ENCODE peak calls at places on chromosomes 11 and 22, in four cellular contexts. One of them, this sample, is unnamed.

GRCh38 chr11:111162306-111162705 is 83.2 kb upstream of the POU2AF2 start:
- DNase-seq in WTC11: no peak
- DNase-seq in HepG2: no peak
- DNase-seq in K562: no peak
- DNase-seq in this sample: no peak

GRCh38 chr11:8584511-8584910 is 9.5 kb downstream of the STK33 start:
- DNase-seq in K562: no peak
- DNase-seq in WTC11: no peak
- DNase-seq in HepG2: peak
- DNase-seq in this sample: no peak

GRCh38 chr22:44354288-44354687 is 41.5 kb upstream of the SHISAL1 start:
- DNase-seq in HepG2: no peak
- DNase-seq in K562: no peak
- DNase-seq in WTC11: no peak
- DNase-seq in this sample: no peak

GRCh38 chr11:57214494-57214893 is 22.6 kb downstream of the APLNR start:
- DNase-seq in WTC11: no peak
- DNase-seq in HepG2: no peak
- DNase-seq in K562: no peak
- DNase-seq in this sample: no peak

GRCh38 chr11:128613300-128613995 is 26.1 kb upstream of the ETS1 start:
- DNase-seq in WTC11: no peak
- DNase-seq in HepG2: no peak
- DNase-seq in K562: no peak
- DNase-seq in this sample: no peak

GRCh38 chr22:37462983-37463382 is 23.2 kb downstream of the MFNG start:
- DNase-seq in HepG2: peak
- DNase-seq in WTC11: peak
- DNase-seq in K562: no peak
- DNase-seq in this sample: peak

GRCh38 chr22:17831527-17832251 is 57.4 kb upstream of the BID start:
- DNase-seq in K562: no peak
- DNase-seq in WTC11: no peak
- DNase-seq in HepG2: no peak
- DNase-seq in this sample: no peak

GRCh38 chr11:2612884-2613571 is 86.8 kb downstream of the KCNQ1OT1 start:
- DNase-seq in WTC11: no peak
- DNase-seq in K562: no peak
- DNase-seq in HepG2: peak
- DNase-seq in this sample: no peak

GRCh38 chr11:133619973-133620372 is 87.7 kb upstream of the OPCML start:
- DNase-seq in WTC11: no peak
- DNase-seq in K562: no peak
- DNase-seq in HepG2: peak
- DNase-seq in this sample: no peak

GRCh38 chr11:43419460-43419859 is 60.7 kb downstream of the TTC17 start:
- DNase-seq in WTC11: no peak
- DNase-seq in K562: peak
- DNase-seq in HepG2: peak
- DNase-seq in this sample: peak
- TF ChIP-seq ELF4 in WTC11: no peak
- TF ChIP-seq ELF4 in K562: no peak
- TF ChIP-seq ELF4 in HepG2: no peak
- TF ChIP-seq ELF4 in this sample: no peak

GRCh38 chr11:105448703-105449079 is 161.2 kb upstream of the GRIA4 start:
- DNase-seq in HepG2: no peak
- DNase-seq in WTC11: no peak
- DNase-seq in K562: no peak
- DNase-seq in this sample: no peak

GRCh38 chr11:105447936-105448702 is 161.8 kb upstream of the GRIA4 start:
- DNase-seq in HepG2: no peak
- DNase-seq in WTC11: no peak
- DNase-seq in K562: no peak
- DNase-seq in this sample: no peak

GRCh38 chr11:105449100-105449734 is 160.7 kb upstream of the GRIA4 start:
- DNase-seq in K562: no peak
- DNase-seq in WTC11: no peak
- DNase-seq in HepG2: no peak
- DNase-seq in this sample: no peak

DNA sequence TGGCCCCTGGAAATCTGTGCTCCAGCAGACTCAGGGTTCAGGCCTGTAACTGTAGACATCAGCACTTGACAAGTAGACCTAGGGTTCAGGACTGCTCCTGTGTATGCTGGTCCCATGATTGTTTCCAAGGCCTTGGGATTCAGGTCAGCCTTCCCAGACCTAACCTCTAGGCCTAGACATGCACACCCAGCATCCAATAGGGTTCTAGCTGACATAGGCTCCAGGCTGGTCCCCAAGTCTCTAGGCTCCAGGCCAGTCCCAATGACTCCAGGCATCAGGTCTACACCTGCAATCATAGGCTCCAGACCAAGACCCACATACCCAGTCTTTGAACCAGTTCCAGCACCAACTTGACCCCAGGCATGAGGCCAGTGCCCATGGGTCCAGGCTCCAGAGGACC is 166.2 kb upstream of the GRIA4 start:
- DNase-seq in WTC11: no peak
- DNase-seq in K562: no peak
- DNase-seq in HepG2: no peak
- DNase-seq in this sample: no peak
- TF ChIP-seq ELF4 in WTC11: no peak
- TF ChIP-seq ELF4 in K562: no peak
- TF ChIP-seq ELF4 in HepG2: no peak
- TF ChIP-seq ELF4 in this sample: no peak

DNA sequence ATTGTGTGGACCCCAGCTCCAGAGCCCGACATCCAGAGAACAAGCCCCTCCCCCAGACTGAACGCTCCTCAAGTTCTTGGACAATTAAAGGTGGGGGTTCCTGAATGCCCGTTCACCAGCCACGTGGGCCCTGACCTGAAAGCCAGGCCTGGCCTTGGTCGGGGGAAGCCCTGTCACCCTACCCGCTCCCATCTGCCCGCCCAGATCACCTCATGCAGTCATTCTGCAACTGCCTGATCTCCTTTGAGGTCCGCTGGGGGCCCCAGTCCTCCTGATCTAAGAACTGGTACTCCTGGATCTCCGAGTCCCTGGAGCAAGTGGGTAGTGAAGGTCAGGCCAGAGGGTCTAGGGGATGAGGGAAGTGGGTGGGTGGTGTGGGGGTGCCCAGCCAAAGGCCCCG is 9.1 kb upstream of the NAALADL1 start:
- DNase-seq in WTC11: no peak
- DNase-seq in K562: no peak
- DNase-seq in HepG2: no peak
- DNase-seq in this sample: no peak
- TF ChIP-seq ELF4 in WTC11: no peak
- TF ChIP-seq ELF4 in K562: no peak
- TF ChIP-seq ELF4 in HepG2: no peak
- TF ChIP-seq ELF4 in this sample: no peak

GRCh38 chr22:47032091-47032943 is 269.9 kb downstream of the TBC1D22A start:
- DNase-seq in HepG2: no peak
- DNase-seq in K562: no peak
- DNase-seq in WTC11: peak
- DNase-seq in this sample: no peak

GRCh38 chr22:47030143-47030641 is 267.7 kb downstream of the TBC1D22A start:
- DNase-seq in HepG2: no peak
- DNase-seq in WTC11: no peak
- DNase-seq in K562: no peak
- DNase-seq in this sample: no peak

GRCh38 chr22:47031628-47031915 is 269.1 kb downstream of the TBC1D22A start:
- DNase-seq in K562: no peak
- DNase-seq in WTC11: no peak
- DNase-seq in HepG2: no peak
- DNase-seq in this sample: no peak

GRCh38 chr22:47029244-47030001 is 267.0 kb downstream of the TBC1D22A start:
- DNase-seq in K562: no peak
- DNase-seq in HepG2: no peak
- DNase-seq in WTC11: no peak
- DNase-seq in this sample: no peak

GRCh38 chr22:47030881-47031627 is 268.6 kb downstream of the TBC1D22A start:
- DNase-seq in HepG2: no peak
- DNase-seq in WTC11: no peak
- DNase-seq in K562: no peak
- DNase-seq in this sample: no peak
- TF ChIP-seq ELF4 in HepG2: no peak
- TF ChIP-seq ELF4 in WTC11: no peak
- TF ChIP-seq ELF4 in K562: no peak
- TF ChIP-seq ELF4 in this sample: no peak

DNA sequence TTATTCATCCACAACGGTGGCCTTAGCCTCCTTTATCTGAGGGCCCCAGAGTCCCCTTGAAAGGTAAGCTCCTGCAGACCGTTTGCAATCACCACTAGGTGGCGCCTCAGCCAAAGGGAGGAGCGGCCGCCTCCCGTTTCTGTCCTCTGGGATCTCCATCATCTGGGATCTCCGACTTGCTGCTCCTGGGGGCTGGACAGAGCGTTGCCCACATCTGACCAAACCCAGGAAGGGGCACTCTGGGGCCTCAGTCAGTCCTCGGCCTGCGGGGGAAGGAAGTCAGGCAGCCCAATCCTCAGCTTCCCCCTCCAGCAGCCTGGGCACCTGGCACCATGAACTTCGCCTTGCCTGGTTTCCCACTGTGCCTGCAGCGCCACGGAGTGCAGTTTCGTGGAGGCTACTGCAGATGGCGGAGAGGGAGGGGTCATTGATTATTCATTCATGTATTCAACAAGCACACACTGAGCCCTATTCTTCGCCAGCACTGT is 23.5 kb downstream of the TP53I11 start:
- DNase-seq in WTC11: peak
- DNase-seq in HepG2: peak
- DNase-seq in K562: peak
- DNase-seq in this sample: peak
- TF ChIP-seq ELF4 in WTC11: no peak
- TF ChIP-seq ELF4 in HepG2: no peak
- TF ChIP-seq ELF4 in K562: no peak
- TF ChIP-seq ELF4 in this sample: no peak

GRCh38 chr11:35491231-35491871 is 34.1 kb downstream of the PAMR1 start:
- DNase-seq in HepG2: no peak
- DNase-seq in WTC11: no peak
- DNase-seq in K562: no peak
- DNase-seq in this sample: no peak
- TF ChIP-seq ELF4 in HepG2: no peak
- TF ChIP-seq ELF4 in WTC11: no peak
- TF ChIP-seq ELF4 in K562: no peak
- TF ChIP-seq ELF4 in this sample: no peak

DNA sequence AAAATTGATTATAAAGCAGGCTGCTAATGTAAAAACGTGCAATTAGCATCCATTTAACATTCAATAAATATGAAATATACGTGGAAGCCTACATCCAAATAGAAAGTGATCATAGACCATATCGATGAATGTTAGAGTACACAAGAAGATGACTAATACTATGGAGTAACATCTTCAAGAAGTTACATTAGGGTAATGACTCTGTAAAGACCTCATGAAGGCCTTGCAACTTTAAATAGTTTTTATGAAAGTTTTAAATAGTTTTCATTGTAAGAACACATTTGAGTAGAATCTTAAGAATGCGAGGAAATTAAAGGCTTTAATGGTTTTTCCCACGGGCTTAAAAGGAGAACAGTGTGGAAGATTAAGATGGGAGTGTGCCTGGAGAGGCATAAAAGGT is 1.4 kb downstream of the TRIM34 start:
- DNase-seq in HepG2: no peak
- DNase-seq in WTC11: no peak
- DNase-seq in K562: no peak
- DNase-seq in this sample: no peak
- TF ChIP-seq ELF4 in HepG2: no peak
- TF ChIP-seq ELF4 in WTC11: no peak
- TF ChIP-seq ELF4 in K562: no peak
- TF ChIP-seq ELF4 in this sample: no peak

DNA sequence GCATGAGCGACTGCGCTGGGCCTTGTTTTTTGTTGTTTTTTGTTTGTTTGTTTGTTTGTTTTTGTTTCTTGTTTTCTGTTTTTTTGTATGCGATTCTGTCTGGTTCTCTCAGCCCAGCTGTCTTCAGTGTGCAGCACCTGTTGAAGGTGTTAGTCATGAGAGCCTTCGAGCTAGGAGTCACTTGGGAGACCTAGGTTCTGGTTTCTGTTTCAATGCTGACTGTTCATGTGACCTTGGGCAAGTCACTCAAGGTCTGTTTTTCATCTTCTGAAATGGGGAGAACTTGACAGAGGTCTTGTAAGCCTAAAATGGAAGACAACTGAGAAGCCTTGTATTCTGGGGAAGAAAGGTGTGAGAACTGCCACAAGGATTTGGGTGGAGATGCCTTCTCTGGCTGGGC is 1.8 kb downstream of the DCPS start:
- DNase-seq in WTC11: no peak
- DNase-seq in K562: no peak
- DNase-seq in HepG2: no peak
- DNase-seq in this sample: no peak
- TF ChIP-seq ELF4 in WTC11: no peak
- TF ChIP-seq ELF4 in K562: no peak
- TF ChIP-seq ELF4 in HepG2: no peak
- TF ChIP-seq ELF4 in this sample: no peak

GRCh38 chr11:113398669-113399430 is 11.3 kb downstream of the ANKK1 start:
- DNase-seq in K562: no peak
- DNase-seq in WTC11: no peak
- DNase-seq in HepG2: no peak
- DNase-seq in this sample: no peak

GRCh38 chr11:113400631-113401230 is 13.2 kb downstream of the ANKK1 start:
- DNase-seq in K562: no peak
- DNase-seq in WTC11: no peak
- DNase-seq in HepG2: no peak
- DNase-seq in this sample: no peak

GRCh38 chr11:113397821-113398220 is 10.2 kb downstream of the ANKK1 start:
- DNase-seq in K562: no peak
- DNase-seq in HepG2: no peak
- DNase-seq in WTC11: no peak
- DNase-seq in this sample: no peak

GRCh38 chr11:113404859-113405430 is 17.4 kb downstream of the ANKK1 start:
- DNase-seq in WTC11: no peak
- DNase-seq in HepG2: no peak
- DNase-seq in K562: no peak
- DNase-seq in this sample: no peak

GRCh38 chr11:113401718-113402117 is 14.1 kb downstream of the ANKK1 start:
- DNase-seq in WTC11: no peak
- DNase-seq in K562: no peak
- DNase-seq in HepG2: no peak
- DNase-seq in this sample: no peak
- TF ChIP-seq ELF4 in WTC11: no peak
- TF ChIP-seq ELF4 in K562: no peak
- TF ChIP-seq ELF4 in HepG2: no peak
- TF ChIP-seq ELF4 in this sample: no peak